ENCODE peak calls at places on chromosome 11, in five cellular contexts. M is sigmoid colon; N is mucosa of gallbladder; B is stimulated activated CD4-positive, alpha-beta T cell treated with anti-CD3 and anti-CD28 coated beads, Interleukin-4, amount 100 ng/mL, for 24 hours; E is GM20000. Q is an unnamed sample.

GRCh38 chr11:131365601-131366000 is 4.8 kb upstream of the NTM start:
- DNase-seq in M (no peak), E (no peak), N (no peak), B (no peak), Q (no peak)

GRCh38 chr11:117851091-117851490 is 25.4 kb downstream of the FXYD6 start:
- DNase-seq in N (no peak), M (peak; percentile 79), B (no peak), E (no peak), Q (no peak)

GRCh38 chr11:12692238-12693074 is 18.2 kb downstream of the TEAD1 start:
- DNase-seq in E (no peak), B (no peak), M (peak; percentile 97), N (peak; percentile 93), Q (no peak)

GRCh38 chr11:64829536-64830251 is 14.8 kb downstream of the CDC42BPG start:
- DNase-seq in E (no peak), B (no peak), M (no peak), N (no peak), Q (no peak)

GRCh38 chr11:819943-820649 is 1.4 kb downstream of the PNPLA2 start:
- DNase-seq in E (peak; percentile 94), B (peak; percentile 93), N (peak; percentile 89), M (peak; percentile 96), Q (peak; percentile 94)

GRCh38 chr11:15806217-15806616 is 550.1 kb downstream of the SOX6 start:
- DNase-seq in N (no peak), M (no peak), E (no peak), B (no peak), Q (no peak)

GRCh38 chr11:6646631-6647281 is 8.9 kb downstream of the DCHS1 start:
- DNase-seq in B (peak; percentile 23), N (no peak), M (peak; percentile 84), E (peak; percentile 81), Q (peak; percentile 69)

GRCh38 chr11:36441610-36442208 is 68.4 kb downstream of the TRAF6 start:
- DNase-seq in E (peak; percentile 67), M (no peak), N (no peak), B (no peak), Q (peak; percentile 65)

GRCh38 chr11:73242291-73243092 is 24.4 kb downstream of the P2RY2 start:
- DNase-seq in E (peak; percentile 87), N (peak; percentile 71), B (peak; percentile 68), M (peak; percentile 78), Q (peak; percentile 87)

GRCh38 chr11:93017821-93018690 is 48.6 kb downstream of the MTNR1B start:
- DNase-seq in B (no peak), N (peak; percentile 28), M (no peak), E (no peak), Q (no peak)

GRCh38 chr11:1354125-1354938 is 35.4 kb upstream of the BRSK2 start:
- DNase-seq in N (no peak), E (no peak), B (no peak), M (peak; percentile 52), Q (no peak)

GRCh38 chr11:132430352-132431091 is 1060.1 kb downstream of the NTM start:
- DNase-seq in E (no peak), M (no peak), B (no peak), N (no peak), Q (no peak)

GRCh38 chr11:19810852-19811251 is 98.2 kb downstream of the NAV2 start:
- DNase-seq in M (no peak), E (no peak), N (no peak), B (no peak), Q (no peak)

GRCh38 chr11:23502389-23502788 is 642.1 kb upstream of the CCDC179 start:
- DNase-seq in E (no peak), B (no peak), N (no peak), M (no peak), Q (no peak)

GRCh38 chr11:67572747-67573419 is 10.7 kb upstream of the GSTP1 start:
- DNase-seq in B (peak; percentile 34), N (peak; percentile 63), M (peak; percentile 82), E (no peak), Q (no peak)